ENCODE peak calls at places on chromosomes 2 and 18, in nine cellular contexts. One of them, this sample, is unnamed.

GRCh38 chr2:112644933-112645395 is 775 bp upstream of the SLC20A1 start:
- DNase-seq in activated T-cell treated with anti-CD3 and anti-CD28 coated beads for 1 hour: no peak
- DNase-seq in RCC 7860: peak
- DNase-seq in mammary epithelial cell: no peak
- DNase-seq in activated CD4-positive, alpha-beta T cell treated with anti-CD3 and anti-CD28 coated beads for 36 hours: no peak
- DNase-seq in GM19239: no peak
- DNase-seq in type B pancreatic cell: no peak
- DNase-seq in stimulated activated naive CD8-positive, alpha-beta T cell treated with anti-CD3 and anti-CD28 coated beads, Interleukin-15, amount 100 ng/mL, for 72 hours: no peak
- DNase-seq in AML-193: no peak
- DNase-seq in this sample: no peak

GRCh38 chr2:197294260-197294659 is 16.3 kb downstream of the ANKRD44 start:
- DNase-seq in mammary epithelial cell: no peak
- DNase-seq in stimulated activated naive CD8-positive, alpha-beta T cell treated with anti-CD3 and anti-CD28 coated beads, Interleukin-15, amount 100 ng/mL, for 72 hours: no peak
- DNase-seq in activated CD4-positive, alpha-beta T cell treated with anti-CD3 and anti-CD28 coated beads for 36 hours: peak
- DNase-seq in type B pancreatic cell: no peak
- DNase-seq in GM19239: no peak
- DNase-seq in RCC 7860: no peak
- DNase-seq in activated T-cell treated with anti-CD3 and anti-CD28 coated beads for 1 hour: no peak
- DNase-seq in AML-193: no peak
- DNase-seq in this sample: no peak

GRCh38 chr2:69544951-69545350 is 98.6 kb downstream of the AAK1 start:
- DNase-seq in GM19239: no peak
- DNase-seq in type B pancreatic cell: no peak
- DNase-seq in activated T-cell treated with anti-CD3 and anti-CD28 coated beads for 1 hour: no peak
- DNase-seq in RCC 7860: no peak
- DNase-seq in AML-193: no peak
- DNase-seq in mammary epithelial cell: no peak
- DNase-seq in activated CD4-positive, alpha-beta T cell treated with anti-CD3 and anti-CD28 coated beads for 36 hours: no peak
- DNase-seq in stimulated activated naive CD8-positive, alpha-beta T cell treated with anti-CD3 and anti-CD28 coated beads, Interleukin-15, amount 100 ng/mL, for 72 hours: no peak
- DNase-seq in this sample: no peak

GRCh38 chr2:187689372-187689771 is 135.1 kb upstream of the TFPI start:
- DNase-seq in activated T-cell treated with anti-CD3 and anti-CD28 coated beads for 1 hour: no peak
- DNase-seq in mammary epithelial cell: peak
- DNase-seq in RCC 7860: peak
- DNase-seq in stimulated activated naive CD8-positive, alpha-beta T cell treated with anti-CD3 and anti-CD28 coated beads, Interleukin-15, amount 100 ng/mL, for 72 hours: no peak
- DNase-seq in GM19239: no peak
- DNase-seq in AML-193: no peak
- DNase-seq in type B pancreatic cell: no peak
- DNase-seq in activated CD4-positive, alpha-beta T cell treated with anti-CD3 and anti-CD28 coated beads for 36 hours: no peak
- DNase-seq in this sample: no peak

GRCh38 chr2:141055526-141055925 is 1075.3 kb downstream of the LRP1B start:
- DNase-seq in type B pancreatic cell: no peak
- DNase-seq in activated T-cell treated with anti-CD3 and anti-CD28 coated beads for 1 hour: no peak
- DNase-seq in activated CD4-positive, alpha-beta T cell treated with anti-CD3 and anti-CD28 coated beads for 36 hours: no peak
- DNase-seq in AML-193: no peak
- DNase-seq in mammary epithelial cell: peak
- DNase-seq in GM19239: no peak
- DNase-seq in stimulated activated naive CD8-positive, alpha-beta T cell treated with anti-CD3 and anti-CD28 coated beads, Interleukin-15, amount 100 ng/mL, for 72 hours: no peak
- DNase-seq in RCC 7860: no peak
- DNase-seq in this sample: no peak

GRCh38 chr2:191645807-191646611 is 31.9 kb upstream of the NABP1 start:
- DNase-seq in stimulated activated naive CD8-positive, alpha-beta T cell treated with anti-CD3 and anti-CD28 coated beads, Interleukin-15, amount 100 ng/mL, for 72 hours: no peak
- DNase-seq in mammary epithelial cell: peak
- DNase-seq in activated T-cell treated with anti-CD3 and anti-CD28 coated beads for 1 hour: no peak
- DNase-seq in GM19239: no peak
- DNase-seq in AML-193: peak
- DNase-seq in activated CD4-positive, alpha-beta T cell treated with anti-CD3 and anti-CD28 coated beads for 36 hours: no peak
- DNase-seq in RCC 7860: no peak
- DNase-seq in type B pancreatic cell: no peak
- DNase-seq in this sample: no peak

GRCh38 chr2:202871161-202872141 is at the start of gene ICA1L:
- DNase-seq in AML-193: peak
- DNase-seq in activated T-cell treated with anti-CD3 and anti-CD28 coated beads for 1 hour: peak
- DNase-seq in activated CD4-positive, alpha-beta T cell treated with anti-CD3 and anti-CD28 coated beads for 36 hours: peak
- DNase-seq in type B pancreatic cell: peak
- DNase-seq in mammary epithelial cell: peak
- DNase-seq in stimulated activated naive CD8-positive, alpha-beta T cell treated with anti-CD3 and anti-CD28 coated beads, Interleukin-15, amount 100 ng/mL, for 72 hours: peak
- DNase-seq in RCC 7860: peak
- DNase-seq in GM19239: peak
- DNase-seq in this sample: peak

GRCh38 chr18:36493349-36494281 is 196.1 kb downstream of the FHOD3 start:
- DNase-seq in RCC 7860: no peak
- DNase-seq in activated CD4-positive, alpha-beta T cell treated with anti-CD3 and anti-CD28 coated beads for 36 hours: no peak
- DNase-seq in activated T-cell treated with anti-CD3 and anti-CD28 coated beads for 1 hour: no peak
- DNase-seq in AML-193: no peak
- DNase-seq in mammary epithelial cell: no peak
- DNase-seq in GM19239: no peak
- DNase-seq in stimulated activated naive CD8-positive, alpha-beta T cell treated with anti-CD3 and anti-CD28 coated beads, Interleukin-15, amount 100 ng/mL, for 72 hours: no peak
- DNase-seq in type B pancreatic cell: no peak
- DNase-seq in this sample: no peak

GRCh38 chr2:104420420-104420819 is 433.5 kb upstream of the POU3F3 start:
- DNase-seq in activated CD4-positive, alpha-beta T cell treated with anti-CD3 and anti-CD28 coated beads for 36 hours: no peak
- DNase-seq in stimulated activated naive CD8-positive, alpha-beta T cell treated with anti-CD3 and anti-CD28 coated beads, Interleukin-15, amount 100 ng/mL, for 72 hours: no peak
- DNase-seq in activated T-cell treated with anti-CD3 and anti-CD28 coated beads for 1 hour: no peak
- DNase-seq in GM19239: no peak
- DNase-seq in RCC 7860: no peak
- DNase-seq in type B pancreatic cell: no peak
- DNase-seq in mammary epithelial cell: no peak
- DNase-seq in AML-193: no peak
- DNase-seq in this sample: no peak

GRCh38 chr2:162474006-162474405 is 130.1 kb downstream of the GCA start:
- DNase-seq in stimulated activated naive CD8-positive, alpha-beta T cell treated with anti-CD3 and anti-CD28 coated beads, Interleukin-15, amount 100 ng/mL, for 72 hours: no peak
- DNase-seq in mammary epithelial cell: no peak
- DNase-seq in GM19239: no peak
- DNase-seq in activated CD4-positive, alpha-beta T cell treated with anti-CD3 and anti-CD28 coated beads for 36 hours: no peak
- DNase-seq in type B pancreatic cell: no peak
- DNase-seq in RCC 7860: no peak
- DNase-seq in AML-193: no peak
- DNase-seq in activated T-cell treated with anti-CD3 and anti-CD28 coated beads for 1 hour: no peak
- DNase-seq in this sample: no peak

GRCh38 chr2:118980022-118980421 is 38.0 kb downstream of the MARCO start:
- DNase-seq in stimulated activated naive CD8-positive, alpha-beta T cell treated with anti-CD3 and anti-CD28 coated beads, Interleukin-15, amount 100 ng/mL, for 72 hours: no peak
- DNase-seq in mammary epithelial cell: no peak
- DNase-seq in GM19239: no peak
- DNase-seq in activated CD4-positive, alpha-beta T cell treated with anti-CD3 and anti-CD28 coated beads for 36 hours: no peak
- DNase-seq in AML-193: no peak
- DNase-seq in type B pancreatic cell: peak
- DNase-seq in RCC 7860: no peak
- DNase-seq in activated T-cell treated with anti-CD3 and anti-CD28 coated beads for 1 hour: no peak
- DNase-seq in this sample: no peak

GRCh38 chr2:1708476-1709334 is 35.6 kb downstream of the PXDN start:
- DNase-seq in activated T-cell treated with anti-CD3 and anti-CD28 coated beads for 1 hour: no peak
- DNase-seq in AML-193: no peak
- DNase-seq in RCC 7860: no peak
- DNase-seq in stimulated activated naive CD8-positive, alpha-beta T cell treated with anti-CD3 and anti-CD28 coated beads, Interleukin-15, amount 100 ng/mL, for 72 hours: no peak
- DNase-seq in mammary epithelial cell: peak
- DNase-seq in activated CD4-positive, alpha-beta T cell treated with anti-CD3 and anti-CD28 coated beads for 36 hours: no peak
- DNase-seq in GM19239: no peak
- DNase-seq in type B pancreatic cell: no peak
- DNase-seq in this sample: no peak